ENCODE peak calls at places on chromosomes 12 and 14, in five cellular contexts. X is OCI-M1; F is activated naive CD4-positive, alpha-beta T cell; Y is activated T-helper 1 cell treated with Interleukin-2 at 50 U/mL for 16 hours; C is activated CD8-positive, alpha-beta memory T cell treated with anti-CD3 and anti-CD28 coated beads, Interleukin-2, amount 50 U/mL, for 4 hours. N is an unnamed sample.

GRCh38 chr14:93120952-93121834 is 5.5 kb upstream of the ITPK1 start:
- DNase-seq in Y (no peak), F (no peak), X (peak), C (no peak), N (no peak)

GRCh38 chr12:55955800-55956508 is 9.9 kb downstream of the PMEL start:
- DNase-seq in C (peak), Y (no peak), F (no peak), X (peak), N (peak)

GRCh38 chr14:24377660-24378059 is 9.7 kb downstream of the NFATC4 start:
- DNase-seq in F (no peak), C (no peak), Y (no peak), X (peak), N (no peak)

GRCh38 chr14:101193845-101194355 is 290.4 kb upstream of the RTL1 start:
- DNase-seq in Y (no peak), C (no peak), X (no peak), F (no peak), N (no peak)

GRCh38 chr14:56342419-56342901 is 224.2 kb downstream of the PELI2 start:
- DNase-seq in F (no peak), C (no peak), Y (no peak), X (peak), N (no peak)

GRCh38 chr12:102406033-102406584 is 74.3 kb downstream of the IGF1 start:
- DNase-seq in X (peak), Y (no peak), C (no peak), F (no peak), N (no peak)

GRCh38 chr14:64758711-64759554 is 54.7 kb downstream of the PLEKHG3 start:
- DNase-seq in Y (no peak), C (no peak), X (peak), F (no peak), N (peak)

GRCh38 chr12:51339750-51340149 is 6.7 kb downstream of the CELA1 start:
- DNase-seq in C (no peak), X (no peak), Y (no peak), F (no peak), N (no peak)

GRCh38 chr12:91811481-91812287 is 334.0 kb downstream of the BTG1 start:
- DNase-seq in X (peak), F (peak), C (peak), Y (peak), N (peak)

GRCh38 chr14:38755036-38755435 is 348.0 kb downstream of the SEC23A start:
- DNase-seq in X (no peak), F (no peak), Y (no peak), C (no peak), N (no peak)

GRCh38 chr14:22320353-22320733 is 268.7 kb downstream of the DAD1 start:
- DNase-seq in C (no peak), Y (no peak), X (no peak), F (no peak), N (no peak)